ENCODE peak calls at places on chromosomes 12 and 14, in four cellular contexts. One of them, this sample, is unnamed.

GRCh38 chr12:66280573-66280972 is 21.7 kb upstream of the HELB start:
- DNase-seq in heart right ventricle: no peak
- DNase-seq in RWPE2: no peak
- DNase-seq in body of pancreas: no peak
- DNase-seq in this sample: no peak

GRCh38 chr14:98896476-98896875 is 375.5 kb downstream of the BCL11B start:
- DNase-seq in RWPE2: no peak
- DNase-seq in heart right ventricle: no peak
- DNase-seq in body of pancreas: no peak
- DNase-seq in this sample: no peak

GRCh38 chr12:97939141-97939540 is 476.5 kb downstream of the RMST start:
- DNase-seq in body of pancreas: no peak
- DNase-seq in heart right ventricle: no peak
- DNase-seq in RWPE2: no peak
- DNase-seq in this sample: no peak

GRCh38 chr12:113931517-113931916 is 34.6 kb downstream of the RBM19 start:
- DNase-seq in RWPE2: no peak
- DNase-seq in heart right ventricle: no peak
- DNase-seq in body of pancreas: no peak
- DNase-seq in this sample: no peak

GRCh38 chr12:55715169-55715764 is 579 bp upstream of the BLOC1S1 start:
- DNase-seq in RWPE2: no peak
- DNase-seq in heart right ventricle: no peak
- DNase-seq in body of pancreas: no peak
- DNase-seq in this sample: no peak

GRCh38 chr12:131171029-131171428 is 217.3 kb downstream of the ADGRD1 start:
- DNase-seq in heart right ventricle: no peak
- DNase-seq in RWPE2: no peak
- DNase-seq in body of pancreas: no peak
- DNase-seq in this sample: no peak

GRCh38 chr12:55818140-55818728 is 393 bp downstream of the ORMDL2 start:
- DNase-seq in heart right ventricle: no peak
- DNase-seq in RWPE2: no peak
- DNase-seq in body of pancreas: no peak
- DNase-seq in this sample: no peak

GRCh38 chr14:73713804-73714655 is at the start of gene PNMA1:
- DNase-seq in body of pancreas: peak; percentile 91
- DNase-seq in heart right ventricle: peak; percentile 89
- DNase-seq in RWPE2: peak; percentile 93
- DNase-seq in this sample: peak; percentile 90

GRCh38 chr12:82691513-82691912 is 4.8 kb downstream of the TMTC2 start:
- DNase-seq in body of pancreas: no peak
- DNase-seq in RWPE2: no peak
- DNase-seq in heart right ventricle: no peak
- DNase-seq in this sample: no peak

GRCh38 chr12:4037747-4038312 is 164.6 kb upstream of the PARP11 start:
- DNase-seq in heart right ventricle: peak; percentile 56
- DNase-seq in RWPE2: no peak
- DNase-seq in body of pancreas: peak; percentile 78
- DNase-seq in this sample: no peak

GRCh38 chr12:25648460-25648859 is 95.4 kb upstream of the LMNTD1 start:
- DNase-seq in body of pancreas: peak; percentile 54
- DNase-seq in heart right ventricle: peak; percentile 31
- DNase-seq in RWPE2: no peak
- DNase-seq in this sample: no peak

GRCh38 chr14:81516941-81517797 is 16.5 kb downstream of the SEL1L start:
- DNase-seq in body of pancreas: peak; percentile 30
- DNase-seq in RWPE2: no peak
- DNase-seq in heart right ventricle: peak; percentile 36
- DNase-seq in this sample: no peak

GRCh38 chr12:106300761-106301160 is 1.8 kb upstream of the TCP11L2 start:
- DNase-seq in body of pancreas: no peak
- DNase-seq in RWPE2: no peak
- DNase-seq in heart right ventricle: no peak
- DNase-seq in this sample: no peak

GRCh38 chr12:79927772-79928474 is 7.0 kb downstream of the PPP1R12A start:
- DNase-seq in body of pancreas: no peak
- DNase-seq in heart right ventricle: no peak
- DNase-seq in RWPE2: no peak
- DNase-seq in this sample: peak; percentile 34

GRCh38 chr14:50831704-50832130 is 755 bp upstream of the NIN start:
- DNase-seq in heart right ventricle: peak; percentile 14
- DNase-seq in RWPE2: no peak
- DNase-seq in body of pancreas: no peak
- DNase-seq in this sample: no peak

GRCh38 chr14:73913256-73913655 is 26.6 kb downstream of the ZNF410 start:
- DNase-seq in heart right ventricle: no peak
- DNase-seq in RWPE2: no peak
- DNase-seq in body of pancreas: no peak
- DNase-seq in this sample: no peak

GRCh38 chr12:31466768-31467167 is 124.2 kb downstream of the DENND5B start:
- DNase-seq in heart right ventricle: no peak
- DNase-seq in RWPE2: no peak
- DNase-seq in body of pancreas: no peak
- DNase-seq in this sample: no peak

GRCh38 chr14:75559451-75560187 is 18.8 kb upstream of the FLVCR2 start:
- DNase-seq in heart right ventricle: no peak
- DNase-seq in RWPE2: peak; percentile 97
- DNase-seq in body of pancreas: peak; percentile 27
- DNase-seq in this sample: no peak

GRCh38 chr14:61372379-61372778 is 51.0 kb downstream of the PRKCH start:
- DNase-seq in heart right ventricle: no peak
- DNase-seq in body of pancreas: no peak
- DNase-seq in RWPE2: no peak
- DNase-seq in this sample: no peak

GRCh38 chr12:91685917-91686316 is 459.7 kb downstream of the BTG1 start:
- DNase-seq in body of pancreas: no peak
- DNase-seq in RWPE2: no peak
- DNase-seq in heart right ventricle: no peak
- DNase-seq in this sample: no peak

GRCh38 chr12:118402251-118402650 is 25.9 kb downstream of the SUDS3 start:
- DNase-seq in heart right ventricle: no peak
- DNase-seq in body of pancreas: no peak
- DNase-seq in RWPE2: no peak
- DNase-seq in this sample: no peak

DNA sequence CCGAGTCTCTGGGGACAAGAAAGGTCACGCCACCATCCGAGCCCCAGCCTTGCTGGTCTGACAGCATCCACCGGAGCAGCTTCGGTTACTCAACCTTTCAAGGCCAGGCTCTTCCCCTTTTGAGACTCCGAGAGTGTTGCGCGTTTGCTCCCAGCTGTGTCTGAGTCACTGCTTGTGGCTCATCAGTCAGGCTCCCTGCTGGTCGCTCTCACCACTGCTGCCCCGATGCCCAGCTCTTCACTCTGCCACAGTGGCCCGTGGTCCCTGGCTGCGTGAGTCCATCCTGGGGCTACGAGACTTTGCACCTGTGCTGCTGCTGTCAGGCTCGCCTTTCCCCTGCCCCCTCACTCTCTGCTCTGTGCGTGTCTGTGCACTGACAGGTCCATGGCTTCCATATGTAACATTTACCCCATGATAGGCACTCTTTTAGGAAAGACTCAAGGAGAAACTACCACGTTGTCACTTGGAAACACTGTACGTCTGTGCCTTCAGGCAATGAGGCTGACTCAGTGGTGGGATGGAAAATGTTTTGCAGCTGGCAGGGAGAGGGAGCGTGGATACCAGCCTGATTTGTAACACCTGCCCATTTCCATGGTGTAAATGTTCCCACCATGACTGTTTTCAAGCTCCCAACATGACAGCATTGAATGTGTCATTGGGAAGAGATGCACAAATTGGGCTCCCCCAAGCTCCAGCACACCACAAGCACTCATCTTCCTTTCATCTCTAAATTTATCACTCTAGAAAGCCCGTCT is 350.7 kb downstream of the TMEM132D start:
- DNase-seq in body of pancreas: no peak
- DNase-seq in heart right ventricle: no peak
- DNase-seq in RWPE2: no peak
- DNase-seq in this sample: no peak
- H3K9me3 ChIP-seq in body of pancreas: no peaks in the 10 kb centered on the region
- H3K9me3 ChIP-seq in heart right ventricle: no peaks in the 10 kb centered on the region
- H3K9me3 ChIP-seq in RWPE2: peaks cover 2% of the 10 kb centered on the region
- H3K9me3 ChIP-seq in this sample: peaks cover 12% of the 10 kb centered on the region

DNA sequence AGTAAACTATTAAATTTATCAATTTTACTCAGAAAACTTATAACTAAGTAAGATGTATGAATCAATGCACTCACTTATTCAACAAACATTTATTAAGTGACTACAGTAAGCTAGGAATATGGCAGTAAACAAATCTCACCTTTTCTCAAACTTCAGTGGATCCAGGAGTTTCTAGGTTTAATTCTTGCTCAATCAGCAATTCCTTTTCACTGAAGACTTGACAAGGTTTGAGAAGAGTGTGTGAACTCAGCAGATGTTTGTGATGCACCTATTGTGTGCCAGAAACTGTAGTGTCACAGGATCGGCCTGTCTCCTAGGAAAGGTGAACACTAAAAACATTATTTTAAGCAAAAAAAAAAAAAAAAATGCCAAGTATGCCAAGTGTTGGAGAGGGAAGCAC is 167.8 kb downstream of the ALG10 start:
- DNase-seq in heart right ventricle: no peak
- DNase-seq in body of pancreas: no peak
- DNase-seq in RWPE2: no peak
- DNase-seq in this sample: no peak
- H3K9me3 ChIP-seq in heart right ventricle: no peaks in the 10 kb centered on the region
- H3K9me3 ChIP-seq in body of pancreas: no peaks in the 10 kb centered on the region
- H3K9me3 ChIP-seq in RWPE2: no peaks in the 10 kb centered on the region
- H3K9me3 ChIP-seq in this sample: no peaks in the 10 kb centered on the region

GRCh38 chr14:85426068-85426935 is 103.6 kb upstream of the FLRT2 start:
- DNase-seq in heart right ventricle: no peak
- DNase-seq in RWPE2: no peak
- DNase-seq in body of pancreas: no peak
- DNase-seq in this sample: no peak

GRCh38 chr14:85420707-85421106 is 109.2 kb upstream of the FLRT2 start:
- DNase-seq in RWPE2: no peak
- DNase-seq in body of pancreas: no peak
- DNase-seq in heart right ventricle: no peak
- DNase-seq in this sample: no peak

GRCh38 chr14:85421166-85421877 is 108.6 kb upstream of the FLRT2 start:
- DNase-seq in RWPE2: peak; percentile 83
- DNase-seq in body of pancreas: no peak
- DNase-seq in heart right ventricle: no peak
- DNase-seq in this sample: no peak

GRCh38 chr14:85425507-85425906 is 104.4 kb upstream of the FLRT2 start:
- DNase-seq in heart right ventricle: no peak
- DNase-seq in body of pancreas: no peak
- DNase-seq in RWPE2: no peak
- DNase-seq in this sample: no peak

DNA sequence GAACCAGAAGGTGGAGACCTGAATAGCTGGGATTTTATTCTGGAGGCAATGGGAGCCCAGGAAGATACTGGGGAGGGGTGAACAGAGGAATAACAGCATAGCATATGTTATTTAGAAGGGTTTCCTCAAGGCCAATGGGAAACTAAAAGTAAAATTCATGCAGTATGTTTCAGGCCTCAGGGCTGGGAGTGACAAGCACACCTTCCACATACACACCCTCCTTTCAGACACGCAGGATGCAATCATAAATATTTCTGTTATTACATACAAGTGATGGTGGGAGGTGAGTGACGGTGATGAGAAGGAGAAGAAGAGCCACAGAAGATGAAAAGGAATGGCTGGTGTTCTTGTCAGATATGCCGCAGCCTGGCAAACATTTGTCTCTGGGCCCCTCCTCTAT is 106.1 kb upstream of the FLRT2 start:
- DNase-seq in heart right ventricle: no peak
- DNase-seq in body of pancreas: no peak
- DNase-seq in RWPE2: no peak
- DNase-seq in this sample: no peak
- H3K9me3 ChIP-seq in heart right ventricle: no peaks in the 10 kb centered on the region
- H3K9me3 ChIP-seq in body of pancreas: no peaks in the 10 kb centered on the region
- H3K9me3 ChIP-seq in RWPE2: no peaks in the 10 kb centered on the region
- H3K9me3 ChIP-seq in this sample: peaks cover 2% of the 10 kb centered on the region

DNA sequence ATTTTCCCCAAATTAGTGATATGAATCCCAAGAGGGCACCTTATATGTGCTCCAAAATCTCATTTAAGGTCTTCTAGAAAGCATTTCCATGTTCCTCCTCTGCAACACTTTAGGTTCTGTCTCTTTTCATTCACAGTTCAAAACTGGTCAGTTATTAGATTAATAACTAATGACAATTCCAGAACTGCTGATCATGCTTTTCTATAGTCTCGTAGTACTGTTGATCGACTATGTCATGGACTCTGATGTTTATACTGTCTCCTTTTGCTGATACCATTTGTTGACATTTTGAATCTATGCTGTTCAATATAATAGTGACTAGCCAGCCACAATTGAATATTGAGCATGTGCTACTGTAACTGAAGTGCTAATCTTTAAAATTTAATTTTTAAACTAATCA is 728.3 kb downstream of the LRFN5 start:
- DNase-seq in RWPE2: no peak
- DNase-seq in heart right ventricle: no peak
- DNase-seq in body of pancreas: no peak
- DNase-seq in this sample: no peak
- H3K9me3 ChIP-seq in RWPE2: no peaks in the 10 kb centered on the region
- H3K9me3 ChIP-seq in heart right ventricle: no peaks in the 10 kb centered on the region
- H3K9me3 ChIP-seq in body of pancreas: no peaks in the 10 kb centered on the region
- H3K9me3 ChIP-seq in this sample: no peaks in the 10 kb centered on the region

This sample was measured in T-helper 17 cell.